ENCODE peak calls at places on chromosomes 16 and 17, in four cellular contexts. L, W, P and I are unnamed samples.

GRCh38 chr16:66928702-66929388 is 3.5 kb upstream of the RRAD start:
- DNase-seq in W (peak), L (no peak), P (no peak), I (peak)

GRCh38 chr17:7886227-7887037 is 2.2 kb upstream of the CHD3 start:
- DNase-seq in W (peak), L (peak), P (peak), I (peak)

GRCh38 chr17:42937712-42938596 is 26.3 kb downstream of the AARSD1 start:
- DNase-seq in P (peak), L (no peak), W (peak), I (peak)

GRCh38 chr16:72924918-72925630 is 122.9 kb downstream of the ZFHX3 start:
- DNase-seq in P (no peak), L (no peak), W (no peak), I (no peak)

GRCh38 chr17:19012171-19013080 is 7.9 kb upstream of the FAM83G start:
- DNase-seq in L (no peak), P (no peak), W (no peak), I (no peak)

GRCh38 chr17:76426853-76427252 is 26.1 kb downstream of the UBE2O start:
- DNase-seq in P (no peak), L (no peak), W (no peak), I (no peak)

GRCh38 chr17:81518113-81518784 is 5.7 kb upstream of the ACTG1 start:
- DNase-seq in L (no peak), W (peak), P (peak), I (peak)

GRCh38 chr16:17258848-17259713 is 211.7 kb downstream of the XYLT1 start:
- DNase-seq in P (no peak), W (peak), L (no peak), I (no peak)

GRCh38 chr17:8151120-8151640 is 1.0 kb downstream of the PER1 start:
- DNase-seq in P (peak), W (peak), L (peak), I (peak)

GRCh38 chr16:86809458-86809955 is 231.2 kb downstream of the FOXL1 start:
- DNase-seq in L (no peak), P (no peak), W (peak), I (peak)

GRCh38 chr16:52963471-52963870 is 89.2 kb downstream of the CHD9NB start:
- DNase-seq in W (no peak), P (no peak), L (no peak), I (no peak)

GRCh38 chr16:67936876-67937605 is 391 bp upstream of the PSMB10 start:
- DNase-seq in W (peak), L (peak), P (no peak), I (no peak)

GRCh38 chr17:47615766-47616424 is 33.8 kb upstream of the KPNB1 start:
- DNase-seq in P (no peak), W (peak), L (no peak), I (peak)

GRCh38 chr17:82848022-82848592 is 8.3 kb upstream of the ZNF750 start:
- DNase-seq in L (peak), P (no peak), W (no peak), I (no peak)

GRCh38 chr17:54536306-54536705 is 364.3 kb upstream of the TOM1L1 start:
- DNase-seq in W (no peak), P (no peak), L (no peak), I (no peak)

GRCh38 chr17:10772425-10773380 is 31.2 kb downstream of the TMEM238L start:
- DNase-seq in L (no peak), P (peak), W (no peak), I (peak)

GRCh38 chr16:10225653-10226052 is 43.4 kb upstream of the GRIN2A start:
- DNase-seq in L (no peak), W (no peak), P (no peak), I (no peak)

GRCh38 chr17:78976907-78977680 is 2.6 kb downstream of the LGALS3BP start:
- DNase-seq in P (no peak), W (no peak), L (no peak), I (no peak)

GRCh38 chr17:62905233-62905632 is 60.8 kb upstream of the TANC2 start:
- DNase-seq in L (no peak), W (no peak), P (no peak), I (no peak)

GRCh38 chr16:2212362-2213324 is 2.0 kb upstream of the BRICD5 start:
- DNase-seq in L (no peak), W (no peak), P (no peak), I (no peak)

GRCh38 chr16:12162151-12162559 is 185.6 kb downstream of the SNX29 start:
- DNase-seq in W (no peak), L (no peak), P (no peak), I (peak)

GRCh38 chr16:55323637-55324490 is at the start of gene IRX6:
- DNase-seq in W (peak), L (no peak), P (peak), I (peak)

GRCh38 chr17:63774141-63774981 is at the start of gene DDX42:
- DNase-seq in P (peak), L (peak), W (peak), I (peak)

GRCh38 chr17:35373532-35373983 is at the start of gene SLFN11:
- DNase-seq in W (peak), L (peak), P (peak), I (peak)

GRCh38 chr17:78324391-78325075 is 35.3 kb downstream of the SOCS3 start:
- DNase-seq in W (peak), L (no peak), P (no peak), I (no peak)

GRCh38 chr16:71387045-71387871 is 28.7 kb downstream of the CALB2 start:
- DNase-seq in W (no peak), P (no peak), L (no peak), I (no peak)

GRCh38 chr16:35714665-35715064 is 2255.3 kb downstream of the TP53TG3F start:
- DNase-seq in W (no peak), P (no peak), L (no peak), I (no peak)

GRCh38 chr17:17300624-17301568 is 2.3 kb upstream of the NT5M start:
- DNase-seq in W (peak), L (peak), P (peak), I (peak)

GRCh38 chr16:81443688-81444447 is 740 bp upstream of the CMIP start:
- DNase-seq in P (peak), W (no peak), L (no peak), I (no peak)

GRCh38 chr16:10594312-10594950 is 14.0 kb upstream of the EMP2 start:
- DNase-seq in L (no peak), P (no peak), W (no peak), I (no peak)

GRCh38 chr17:2442166-2442565 is 41.3 kb upstream of the MNT start:
- DNase-seq in P (no peak), W (no peak), L (no peak), I (no peak)